ENCODE peak calls at places on chromosomes 12 and 14, in four cellular contexts. Q, P, M and D are unnamed samples.

GRCh38 chr14:89469210-89470198 is 52.5 kb upstream of the FOXN3 start:
- DNase-seq in M (no peak), P (no peak), Q (no peak), D (no peak)

GRCh38 chr12:50634379-50634778 is 129.5 kb upstream of the ATF1 start:
- DNase-seq in P (no peak), Q (no peak), M (no peak), D (no peak)

GRCh38 chr12:67068773-67069450 is 200.2 kb upstream of the CAND1 start:
- DNase-seq in P (peak; percentile 80), Q (peak; percentile 76), M (no peak), D (peak; percentile 15)

GRCh38 chr12:93287152-93287551 is 90.6 kb upstream of the NUDT4 start:
- DNase-seq in M (no peak), P (no peak), Q (no peak), D (no peak)

GRCh38 chr14:71659165-71659564 is 273.1 kb upstream of the RGS6 start:
- DNase-seq in Q (no peak), M (no peak), P (no peak), D (no peak)

GRCh38 chr14:65438266-65438933 is 25.9 kb downstream of the FUT8 start:
- DNase-seq in Q (no peak), P (no peak), M (no peak), D (no peak)

GRCh38 chr12:128178971-128179370 is 88.0 kb upstream of the TMEM132C start:
- DNase-seq in P (no peak), M (no peak), Q (no peak), D (no peak)

GRCh38 chr12:126747530-126748149 is 1519.3 kb upstream of the TMEM132C start:
- DNase-seq in P (peak; percentile 21), Q (no peak), M (peak; percentile 10), D (peak; percentile 23)

GRCh38 chr14:84770030-84770429 is 759.9 kb upstream of the FLRT2 start:
- DNase-seq in P (no peak), M (no peak), Q (no peak), D (no peak)

GRCh38 chr12:57479043-57479375 is 657 bp downstream of the ARHGAP9 start:
- DNase-seq in Q (peak; percentile 46), M (no peak), P (no peak), D (no peak)

GRCh38 chr12:64681200-64682052 is 71.1 kb downstream of the RASSF3 start:
- DNase-seq in M (no peak), P (no peak), Q (no peak), D (no peak)

GRCh38 chr12:131894981-131895639 is 688 bp downstream of the ULK1 start:
- DNase-seq in P (peak; percentile 25), Q (peak; percentile 80), M (no peak), D (no peak)

GRCh38 chr14:44404021-44404420 is 103.1 kb downstream of the FSCB start:
- DNase-seq in Q (no peak), P (no peak), M (no peak), D (no peak)

GRCh38 chr12:131912526-131913274 is 16.4 kb upstream of the PUS1 start:
- DNase-seq in Q (peak; percentile 96), P (peak; percentile 79), M (no peak), D (no peak)

GRCh38 chr14:99413972-99414371 is 66.7 kb downstream of the SETD3 start:
- DNase-seq in M (no peak), Q (no peak), P (no peak), D (no peak)

GRCh38 chr12:14902465-14902864 is 16.8 kb upstream of the MGP start:
- DNase-seq in P (no peak), M (no peak), Q (no peak), D (no peak)

GRCh38 chr12:52918351-52918750 is 13.5 kb upstream of the KRT8 start:
- DNase-seq in Q (no peak), P (no peak), M (no peak), D (no peak)

GRCh38 chr12:53804429-53804828 is 52.6 kb upstream of the CISTR start:
- DNase-seq in M (no peak), Q (no peak), P (no peak), D (no peak)

GRCh38 chr14:30214456-30215090 is 286.9 kb upstream of the PRKD1 start:
- DNase-seq in P (peak; percentile 39), M (no peak), Q (no peak), D (no peak)

GRCh38 chr12:115660211-115660805 is 617.2 kb downstream of the MED13L start:
- DNase-seq in Q (no peak), M (no peak), P (no peak), D (no peak)

GRCh38 chr12:111330800-111331752 is 37.8 kb downstream of the PHETA1 start:
- DNase-seq in P (peak; percentile 72), M (no peak), Q (no peak), D (no peak)

GRCh38 chr14:96182546-96182945 is 22.1 kb upstream of the BDKRB2 start:
- DNase-seq in P (no peak), Q (no peak), M (no peak), D (no peak)

GRCh38 chr12:10365716-10366433 is 24.0 kb downstream of the KLRK1 start:
- DNase-seq in P (no peak), Q (no peak), M (no peak), D (no peak)

GRCh38 chr12:116542345-116542950 is 16.7 kb upstream of the MAP1LC3B2 start:
- DNase-seq in Q (no peak), M (no peak), P (no peak), D (no peak)

GRCh38 chr12:5914387-5915149 is 30.5 kb downstream of the ANO2 start:
- DNase-seq in Q (no peak), M (no peak), P (no peak), D (no peak)

GRCh38 chr12:111685322-111685810 is 390 bp downstream of the BRAP start:
- DNase-seq in P (no peak), M (no peak), Q (no peak), D (no peak)

GRCh38 chr12:3247077-3247476 is 169.9 kb downstream of the TSPAN9 start:
- DNase-seq in Q (no peak), P (no peak), M (no peak), D (no peak)

GRCh38 chr14:66476964-66477363 is 9.2 kb upstream of the CCDC196 start:
- DNase-seq in P (no peak), M (no peak), Q (no peak), D (no peak)